ENCODE peak calls at places on chromosomes 7 and 10, in five cellular contexts. N is IMR-90, W is H1, R is trophoblast cell, Z is mesenchymal stem cell. E is an unnamed sample.
A peak's percentile ranks its signal among the peaks of the same experiment; 100 is the strongest.

GRCh38 chr7:91945476-91945875 is 4.8 kb downstream of the AKAP9 start:
- DNase-seq in N (peak; percentile 75), W (no peak), R (peak; percentile 36), Z (peak; percentile 83), E (no peak)

GRCh38 chr7:69932034-69932628 is 333.9 kb downstream of the AUTS2 start:
- DNase-seq in N (peak; percentile 4), W (no peak), R (peak; percentile 58), Z (peak; percentile 14), E (peak; percentile 35)

GRCh38 chr7:18831381-18831901 is 286.0 kb downstream of the TWIST1 start:
- DNase-seq in N (peak; percentile 41), W (no peak), R (no peak), Z (no peak), E (no peak)

GRCh38 chr7:157355784-157356511 is 19.1 kb downstream of the DNAJB6 start:
- DNase-seq in N (peak; percentile 13), W (no peak), R (peak; percentile 79), Z (no peak), E (no peak)

GRCh38 chr10:117860135-117860534 is 186.6 kb downstream of the RAB11FIP2 start:
- DNase-seq in N (no peak), W (no peak), R (no peak), Z (no peak), E (no peak)

GRCh38 chr7:123763191-123763661 is 14.4 kb upstream of the WASL start:
- DNase-seq in N (no peak), W (no peak), R (peak; percentile 73), Z (no peak), E (no peak)

GRCh38 chr7:122457969-122458368 is 153.4 kb upstream of the FEZF1 start:
- DNase-seq in N (no peak), W (no peak), R (peak; percentile 57), Z (no peak), E (no peak)

GRCh38 chr7:110130669-110131068 is 960.3 kb upstream of the LRRN3 start:
- DNase-seq in N (peak; percentile 5), W (no peak), R (no peak), Z (no peak), E (no peak)

GRCh38 chr10:62044569-62044968 is 143.1 kb downstream of the ARID5B start:
- DNase-seq in N (no peak), W (no peak), R (no peak), Z (no peak), E (no peak)
- H3K4me3 ChIP-seq in N (no peak overlapping the region), W (no peak overlapping the region), R (no peak overlapping the region), Z (no peak overlapping the region), E (no peak overlapping the region)

DNA sequence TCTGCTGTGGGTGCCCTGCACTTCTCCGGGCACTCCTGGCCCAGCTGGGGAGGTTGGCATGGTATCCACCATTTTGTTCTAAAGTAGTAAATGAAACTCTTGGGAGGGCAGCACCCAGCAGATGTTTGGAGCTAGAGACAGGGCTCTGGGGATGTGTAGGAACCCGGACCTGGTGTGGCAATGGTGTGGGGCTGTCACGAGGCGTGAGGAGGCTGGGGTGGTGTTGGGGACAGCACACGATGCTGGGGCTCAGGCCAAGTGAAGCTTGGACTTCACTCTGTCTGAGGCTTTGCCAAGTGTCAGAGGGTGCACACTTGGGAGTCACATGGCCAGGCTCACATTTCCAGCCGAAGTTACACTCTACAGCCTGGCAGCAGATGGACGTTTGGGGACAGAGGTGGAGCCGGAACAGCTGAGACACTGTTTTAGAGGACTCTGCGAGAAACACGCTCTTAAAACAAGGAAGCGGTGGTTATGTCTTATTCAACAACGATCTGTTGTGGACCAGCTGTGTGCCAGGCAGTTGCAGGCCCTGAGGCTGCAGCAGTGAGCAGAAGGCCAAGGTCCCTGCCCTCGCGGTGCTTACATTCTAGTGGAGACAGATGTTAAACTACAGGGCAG is 118.2 kb downstream of the CUX1 start:
- DNase-seq in N (no peak), W (no peak), R (no peak), Z (no peak), E (no peak)
- H4K91ac ChIP-seq in N (peak overlapping the region; percentile 44), W (peak overlapping the region; percentile 100), R (no peak overlapping the region), Z (peak overlapping the region; percentile 14), E (no peak overlapping the region)

DNA sequence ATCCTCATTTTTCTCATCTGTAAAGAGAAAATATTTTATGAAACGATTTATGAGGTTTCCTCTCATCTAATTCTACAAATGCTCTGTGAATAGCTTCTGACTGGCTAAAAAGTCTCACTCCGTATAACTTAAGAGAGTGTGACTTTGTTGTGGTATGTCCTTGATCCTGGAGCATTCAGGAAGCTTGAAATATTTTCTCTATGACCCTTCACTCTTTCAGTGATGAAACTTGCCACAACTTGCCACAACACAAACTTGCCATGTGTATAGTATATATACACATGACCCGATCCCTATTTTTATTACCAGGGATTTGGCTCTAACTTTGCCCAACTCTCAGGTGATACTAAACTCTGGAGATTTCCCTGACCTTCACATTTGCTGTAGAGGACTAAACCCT is 74.1 kb downstream of the TES start:
- DNase-seq in N (peak; percentile 31), W (no peak), R (peak; percentile 13), Z (peak; percentile 45), E (no peak)
- H3K4me2 ChIP-seq in N (no peak overlapping the region), W (no peak overlapping the region), R (no peak overlapping the region), Z (no peak overlapping the region), E (no peak overlapping the region)

GRCh38 chr7:111740942-111741341 is 178.7 kb upstream of the IMMP2L start:
- DNase-seq in N (no peak), W (no peak), R (no peak), Z (no peak), E (no peak)
- H3K4me3 ChIP-seq in N (no peak overlapping the region), W (no peak overlapping the region), R (no peak overlapping the region), Z (no peak overlapping the region), E (no peak overlapping the region)